ENCODE peak calls at places on chromosomes 6 and 20, in eight cellular contexts. Y, Z, V, T, N, C, D and R are unnamed samples.

GRCh38 chr6:12761376-12762115 is 45.0 kb downstream of the PHACTR1 start:
- DNase-seq in Y (no peak), Z (no peak), V (no peak), T (no peak), N (no peak), C (no peak), D (no peak), R (no peak)

GRCh38 chr6:138590796-138591709 is 91.8 kb upstream of the NHSL1 start:
- DNase-seq in Y (peak; percentile 59), Z (no peak), V (no peak), T (peak; percentile 43), N (peak; percentile 62), C (peak; percentile 86), D (peak; percentile 27), R (peak; percentile 72)

GRCh38 chr6:25138024-25138696 is 141.0 kb upstream of the CARMIL1 start:
- DNase-seq in Y (no peak), Z (no peak), V (peak; percentile 49), T (peak; percentile 61), N (peak; percentile 72), C (peak; percentile 72), D (peak; percentile 57), R (no peak)

GRCh38 chr20:45346851-45347250 is 1.4 kb downstream of the SDC4 start:
- DNase-seq in Y (no peak), Z (no peak), V (no peak), T (no peak), N (no peak), C (no peak), D (no peak), R (no peak)

GRCh38 chr6:125787791-125788190 is 3.0 kb upstream of the NCOA7 start:
- DNase-seq in Y (no peak), Z (no peak), V (peak; percentile 46), T (no peak), N (no peak), C (no peak), D (no peak), R (no peak)

GRCh38 chr6:45438849-45439406 is 61.2 kb upstream of the SUPT3H start:
- DNase-seq in Y (no peak), Z (no peak), V (no peak), T (no peak), N (no peak), C (peak; percentile 42), D (no peak), R (no peak)

GRCh38 chr20:6708010-6708409 is 59.5 kb upstream of the BMP2 start:
- DNase-seq in Y (peak; percentile 16), Z (peak; percentile 82), V (peak; percentile 36), T (no peak), N (peak; percentile 73), C (peak; percentile 63), D (no peak), R (no peak)

GRCh38 chr6:156379946-156380707 is 397.1 kb upstream of the ARID1B start:
- DNase-seq in Y (no peak), Z (no peak), V (no peak), T (no peak), N (no peak), C (peak; percentile 46), D (no peak), R (no peak)

GRCh38 chr6:154154389-154154967 is 115.4 kb downstream of the OPRM1 start:
- DNase-seq in Y (peak; percentile 39), Z (no peak), V (peak; percentile 45), T (peak; percentile 37), N (peak; percentile 40), C (peak; percentile 69), D (peak; percentile 72), R (no peak)

GRCh38 chr20:37490670-37491350 is 30.2 kb upstream of the NNAT start:
- DNase-seq in Y (no peak), Z (no peak), V (no peak), T (no peak), N (no peak), C (no peak), D (no peak), R (no peak)

GRCh38 chr6:45845546-45845945 is 170.1 kb downstream of the CLIC5 start:
- DNase-seq in Y (no peak), Z (no peak), V (no peak), T (no peak), N (no peak), C (no peak), D (no peak), R (no peak)

GRCh38 chr20:235891-236290 is 8.8 kb downstream of the DEFB129 start:
- DNase-seq in Y (no peak), Z (no peak), V (no peak), T (no peak), N (peak; percentile 42), C (no peak), D (no peak), R (no peak)

GRCh38 chr6:134437376-134437775 is 119.5 kb upstream of the SGK1 start:
- DNase-seq in Y (no peak), Z (peak; percentile 65), V (no peak), T (no peak), N (no peak), C (peak; percentile 61), D (no peak), R (no peak)

GRCh38 chr20:33211817-33212424 is 5.2 kb upstream of the BPIFA3 start:
- DNase-seq in Y (peak; percentile 68), Z (peak; percentile 58), V (no peak), T (no peak), N (no peak), C (peak; percentile 23), D (peak; percentile 4), R (peak; percentile 37)

GRCh38 chr6:1027109-1027794 is 284.6 kb upstream of the FOXQ1 start:
- DNase-seq in Y (no peak), Z (no peak), V (no peak), T (no peak), N (no peak), C (peak; percentile 77), D (no peak), R (no peak)

GRCh38 chr6:160069050-160069454 is 52.6 kb upstream of the SLC22A1 start:
- DNase-seq in Y (no peak), Z (no peak), V (no peak), T (no peak), N (no peak), C (no peak), D (peak; percentile 16), R (no peak)

GRCh38 chr6:160063771-160064413 is 57.7 kb upstream of the SLC22A1 start:
- DNase-seq in Y (no peak), Z (no peak), V (no peak), T (no peak), N (no peak), C (no peak), D (no peak), R (no peak)

GRCh38 chr6:160068346-160068745 is 53.3 kb upstream of the SLC22A1 start:
- DNase-seq in Y (no peak), Z (no peak), V (no peak), T (no peak), N (no peak), C (no peak), D (no peak), R (no peak)

GRCh38 chr6:160067564-160067963 is 54.1 kb upstream of the SLC22A1 start:
- DNase-seq in Y (no peak), Z (no peak), V (no peak), T (no peak), N (no peak), C (no peak), D (no peak), R (no peak)

GRCh38 chr6:160065200-160065599 is 56.4 kb upstream of the SLC22A1 start:
- DNase-seq in Y (no peak), Z (no peak), V (no peak), T (no peak), N (no peak), C (no peak), D (no peak), R (no peak)
- H3K36me3 ChIP-seq in Y (peaks cover 67% of the 10 kb centered on the region), Z (peaks cover 95% of the 10 kb centered on the region), V (no peaks in the 10 kb centered on the region), T (no peaks in the 10 kb centered on the region), N (peaks cover 62% of the 10 kb centered on the region), C (peaks cover 88% of the 10 kb centered on the region), D (peaks cover 78% of the 10 kb centered on the region), R (peaks cover 42% of the 10 kb centered on the region)

GRCh38 chr6:7135755-7136154 is 28.0 kb downstream of the RREB1 start:
- DNase-seq in Y (no peak), Z (no peak), V (no peak), T (no peak), N (no peak), C (no peak), D (no peak), R (no peak)
- H3K4me1 ChIP-seq in Y (no peaks in the 10 kb centered on the region), Z (peaks cover 71% of the 10 kb centered on the region), V (no peaks in the 10 kb centered on the region), T (no peaks in the 10 kb centered on the region), N (peaks cover 19% of the 10 kb centered on the region), C (peaks cover 12% of the 10 kb centered on the region), D (peaks cover 29% of the 10 kb centered on the region), R (peaks cover 3% of the 10 kb centered on the region)

GRCh38 chr20:48651960-48652359 is 175.8 kb downstream of the PREX1 start:
- DNase-seq in Y (no peak), Z (no peak), V (no peak), T (no peak), N (no peak), C (no peak), D (no peak), R (no peak)

GRCh38 chr20:48653706-48654051 is 174.1 kb downstream of the PREX1 start:
- DNase-seq in Y (no peak), Z (no peak), V (no peak), T (no peak), N (no peak), C (no peak), D (no peak), R (no peak)

GRCh38 chr20:48656120-48656519 is 171.7 kb downstream of the PREX1 start:
- DNase-seq in Y (no peak), Z (no peak), V (no peak), T (no peak), N (no peak), C (no peak), D (no peak), R (no peak)

GRCh38 chr20:48651271-48651670 is 176.5 kb downstream of the PREX1 start:
- DNase-seq in Y (no peak), Z (peak; percentile 43), V (no peak), T (no peak), N (no peak), C (no peak), D (no peak), R (no peak)

DNA sequence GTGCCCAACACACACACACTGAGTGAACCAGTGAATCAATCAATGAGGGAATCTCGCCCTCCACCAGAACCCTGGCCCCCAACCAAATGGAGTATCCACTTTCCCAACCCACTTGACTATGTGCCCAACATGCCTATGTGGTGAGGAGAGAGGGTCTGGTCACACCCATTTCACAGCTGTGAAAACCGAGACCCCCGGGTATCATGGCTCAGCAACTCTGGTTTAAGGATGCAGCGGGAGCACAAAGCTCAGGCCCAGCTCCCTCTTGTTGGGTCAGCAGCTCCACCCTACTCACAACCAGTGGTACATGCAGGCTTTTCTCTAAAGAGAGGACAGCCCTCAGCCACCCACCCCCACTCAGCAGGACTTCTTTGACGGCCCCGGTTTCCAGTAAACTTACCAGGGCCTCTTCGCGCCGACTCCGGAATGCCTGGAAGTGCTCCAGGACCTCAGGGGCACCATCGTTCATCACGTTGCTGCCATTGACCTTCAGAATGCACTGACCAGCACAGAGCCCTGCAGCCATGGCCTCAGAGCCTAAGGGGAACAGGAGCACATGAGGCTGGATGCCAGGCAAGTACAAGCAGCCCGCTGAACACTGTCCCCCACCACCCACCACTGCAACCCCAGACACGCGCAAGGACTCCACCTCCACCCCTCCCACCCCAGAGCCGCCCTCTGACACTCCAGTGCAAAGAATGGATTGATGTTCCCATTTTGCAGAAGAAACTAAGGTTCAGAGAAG is 174.7 kb downstream of the PREX1 start:
- DNase-seq in Y (no peak), Z (peak; percentile 24), V (no peak), T (no peak), N (no peak), C (peak; percentile 15), D (no peak), R (no peak)
- H3K36me3 ChIP-seq in Y (peaks cover 89% of the 10 kb centered on the region), Z (peaks cover 98% of the 10 kb centered on the region), V (no peaks in the 10 kb centered on the region), T (no peaks in the 10 kb centered on the region), N (no peaks in the 10 kb centered on the region), C (peaks cover 10% of the 10 kb centered on the region), D (peaks cover 99% of the 10 kb centered on the region), R (no peaks in the 10 kb centered on the region)

GRCh38 chr6:19737968-19738367 is 99.2 kb upstream of the ID4 start:
- DNase-seq in Y (no peak), Z (no peak), V (no peak), T (no peak), N (no peak), C (no peak), D (no peak), R (no peak)
- H3K4me1 ChIP-seq in Y (peaks cover 7% of the 10 kb centered on the region), Z (no peaks in the 10 kb centered on the region), V (no peaks in the 10 kb centered on the region), T (no peaks in the 10 kb centered on the region), N (no peaks in the 10 kb centered on the region), C (no peaks in the 10 kb centered on the region), D (no peaks in the 10 kb centered on the region), R (peaks cover 1% of the 10 kb centered on the region)